ENCODE peak calls at places on chromosome 16, in five cellular contexts. Y, I, B, F and U are unnamed samples.
A peak's percentile ranks its signal among the peaks of the same experiment; 100 is the strongest.

GRCh38 chr16:25013751-25014499 is 1.2 kb downstream of the ARHGAP17 start:
- DNase-seq in Y (no peak), I (no peak), B (no peak), F (no peak), U (no peak)

GRCh38 chr16:85449885-85450245 is 163.3 kb upstream of the GSE1 start:
- DNase-seq in Y (no peak), I (no peak), B (no peak), F (no peak), U (no peak)

GRCh38 chr16:65770752-65771151 is 595.7 kb upstream of the CDH5 start:
- DNase-seq in Y (no peak), I (no peak), B (no peak), F (no peak), U (no peak)

GRCh38 chr16:64459402-64459801 is 662.5 kb downstream of the CDH11 start:
- DNase-seq in Y (no peak), I (no peak), B (no peak), F (no peak), U (no peak)

GRCh38 chr16:25064967-25065366 is 46.6 kb upstream of the LCMT1 start:
- DNase-seq in Y (no peak), I (no peak), B (no peak), F (no peak), U (no peak)

GRCh38 chr16:21302454-21302853 is 24.4 kb upstream of the CRYM start:
- DNase-seq in Y (no peak), I (no peak), B (no peak), F (no peak), U (no peak)

GRCh38 chr16:80366023-80366422 is 174.8 kb upstream of the DYNLRB2 start:
- DNase-seq in Y (no peak), I (no peak), B (no peak), F (no peak), U (no peak)

GRCh38 chr16:162271-162991 is 3.3 kb upstream of the HBM start:
- DNase-seq in Y (no peak), I (no peak), B (no peak), F (no peak), U (no peak)

GRCh38 chr16:46743232-46743719 is 4.9 kb downstream of the MYLK3 start:
- DNase-seq in Y (no peak), I (no peak), B (peak; percentile 76), F (no peak), U (no peak)

GRCh38 chr16:69057400-69058378 is 47.8 kb upstream of the HAS3 start:
- DNase-seq in Y (peak; percentile 92), I (no peak), B (no peak), F (no peak), U (peak; percentile 59)

GRCh38 chr16:69494993-69495392 is 70.6 kb downstream of the CYB5B start:
- DNase-seq in Y (no peak), I (no peak), B (peak; percentile 65), F (peak; percentile 31), U (no peak)

GRCh38 chr16:80233097-80233835 is 307.5 kb upstream of the DYNLRB2 start:
- DNase-seq in Y (no peak), I (no peak), B (no peak), F (no peak), U (no peak)

GRCh38 chr16:81448154-81449131 is 3.8 kb downstream of the CMIP start:
- DNase-seq in Y (no peak), I (no peak), B (no peak), F (peak; percentile 90), U (no peak)

GRCh38 chr16:66156538-66156937 is 210.0 kb upstream of the CDH5 start:
- DNase-seq in Y (no peak), I (no peak), B (no peak), F (no peak), U (no peak)

GRCh38 chr16:79874391-79874790 is 273.9 kb upstream of the MAF start:
- DNase-seq in Y (no peak), I (no peak), B (no peak), F (peak; percentile 12), U (no peak)

GRCh38 chr16:35746963-35747657 is 2287.7 kb downstream of the TP53TG3F start:
- DNase-seq in Y (no peak), I (no peak), B (no peak), F (no peak), U (no peak)

GRCh38 chr16:87833548-87833947 is 35.8 kb downstream of the SLC7A5 start:
- DNase-seq in Y (no peak), I (no peak), B (no peak), F (no peak), U (no peak)

GRCh38 chr16:61862221-61862620 is 174.0 kb downstream of the CDH8 start:
- DNase-seq in Y (no peak), I (no peak), B (no peak), F (no peak), U (no peak)

GRCh38 chr16:24526701-24527470 is 12.5 kb upstream of the RBBP6 start:
- DNase-seq in Y (no peak), I (no peak), B (no peak), F (no peak), U (no peak)

GRCh38 chr16:56354016-56354415 is 71.3 kb downstream of the AMFR start:
- DNase-seq in Y (no peak), I (peak; percentile 7), B (no peak), F (peak; percentile 4), U (no peak)

GRCh38 chr16:85396879-85397871 is 215.9 kb upstream of the GSE1 start:
- DNase-seq in Y (no peak), I (peak; percentile 15), B (peak; percentile 81), F (no peak), U (peak; percentile 50)

GRCh38 chr16:87806608-87807546 is 41.1 kb upstream of the KLHDC4 start:
- DNase-seq in Y (peak; percentile 78), I (peak; percentile 52), B (peak; percentile 48), F (peak; percentile 62), U (peak; percentile 73)

DNA sequence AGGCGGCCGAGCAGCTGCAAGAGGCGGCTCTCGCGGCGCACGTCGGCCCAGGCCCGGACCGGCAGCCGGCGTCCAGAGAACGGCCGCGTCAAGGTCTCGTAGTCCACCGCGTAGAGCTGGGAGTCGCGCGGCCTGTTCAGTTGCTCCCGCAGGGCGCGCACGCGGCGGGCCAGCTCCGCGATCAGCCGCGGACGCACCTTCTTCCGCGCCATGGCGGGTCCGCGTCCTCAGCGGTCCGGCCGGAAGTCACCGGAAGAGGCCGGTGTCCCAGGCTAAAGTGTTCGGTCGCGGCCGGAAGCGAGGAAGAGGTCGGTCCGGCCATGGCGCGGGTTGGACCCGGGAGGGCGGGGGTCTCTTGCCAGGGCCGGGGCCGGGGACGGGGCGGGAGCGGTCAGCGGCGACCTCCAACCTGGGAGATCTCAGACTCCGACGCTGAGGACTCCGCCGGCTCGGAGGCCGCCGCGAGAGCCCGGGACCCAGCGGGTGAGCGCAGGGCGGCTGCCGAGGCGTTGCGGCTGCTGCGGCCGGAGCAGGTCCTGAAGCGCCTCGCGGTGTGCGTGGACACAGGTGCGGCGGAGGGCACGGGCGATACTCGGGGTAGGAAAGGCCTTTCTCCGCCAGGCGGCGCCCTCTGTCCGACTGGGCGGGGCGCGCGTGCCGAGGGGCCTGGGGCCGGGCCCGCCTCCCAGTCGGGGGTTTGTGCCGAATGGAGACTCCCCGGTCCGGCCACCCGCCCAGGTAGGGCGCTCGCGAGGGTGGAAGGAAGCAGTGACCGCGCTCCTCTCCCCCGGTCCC is at the start of gene MRPS34:
- DNase-seq in Y (peak; percentile 70), I (peak; percentile 88), B (peak; percentile 76), F (peak; percentile 87), U (peak; percentile 84)
- TF ChIP-seq POLR2A in Y (peak; percentile 88), I (no peak), B (peak; percentile 90), F (peak; percentile 69), U (peak; percentile 80)

DNA sequence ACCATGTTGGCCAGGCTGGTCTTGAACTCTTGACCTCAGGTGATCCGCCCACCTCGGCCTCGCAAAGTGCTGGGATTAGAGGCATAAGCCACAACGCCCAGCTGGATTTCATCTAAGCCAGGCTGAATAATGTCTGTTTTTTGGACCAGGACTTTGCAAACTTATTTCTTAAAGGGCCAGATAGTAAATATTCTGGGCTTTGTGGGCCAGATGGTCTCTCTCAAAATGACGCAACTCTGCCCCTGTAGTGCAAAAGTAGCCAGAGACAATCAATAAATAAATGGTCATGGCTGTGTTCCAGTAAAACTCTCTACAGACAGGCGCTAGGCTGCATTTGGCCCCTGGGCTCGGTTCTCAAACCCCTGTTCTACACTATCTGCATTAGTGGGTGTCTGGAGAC is 122.0 kb upstream of the CDH13 start:
- DNase-seq in Y (no peak), I (no peak), B (no peak), F (no peak), U (no peak)
- TF ChIP-seq POLR2A in Y (no peak), I (no peak), B (no peak), F (no peak), U (no peak)

DNA sequence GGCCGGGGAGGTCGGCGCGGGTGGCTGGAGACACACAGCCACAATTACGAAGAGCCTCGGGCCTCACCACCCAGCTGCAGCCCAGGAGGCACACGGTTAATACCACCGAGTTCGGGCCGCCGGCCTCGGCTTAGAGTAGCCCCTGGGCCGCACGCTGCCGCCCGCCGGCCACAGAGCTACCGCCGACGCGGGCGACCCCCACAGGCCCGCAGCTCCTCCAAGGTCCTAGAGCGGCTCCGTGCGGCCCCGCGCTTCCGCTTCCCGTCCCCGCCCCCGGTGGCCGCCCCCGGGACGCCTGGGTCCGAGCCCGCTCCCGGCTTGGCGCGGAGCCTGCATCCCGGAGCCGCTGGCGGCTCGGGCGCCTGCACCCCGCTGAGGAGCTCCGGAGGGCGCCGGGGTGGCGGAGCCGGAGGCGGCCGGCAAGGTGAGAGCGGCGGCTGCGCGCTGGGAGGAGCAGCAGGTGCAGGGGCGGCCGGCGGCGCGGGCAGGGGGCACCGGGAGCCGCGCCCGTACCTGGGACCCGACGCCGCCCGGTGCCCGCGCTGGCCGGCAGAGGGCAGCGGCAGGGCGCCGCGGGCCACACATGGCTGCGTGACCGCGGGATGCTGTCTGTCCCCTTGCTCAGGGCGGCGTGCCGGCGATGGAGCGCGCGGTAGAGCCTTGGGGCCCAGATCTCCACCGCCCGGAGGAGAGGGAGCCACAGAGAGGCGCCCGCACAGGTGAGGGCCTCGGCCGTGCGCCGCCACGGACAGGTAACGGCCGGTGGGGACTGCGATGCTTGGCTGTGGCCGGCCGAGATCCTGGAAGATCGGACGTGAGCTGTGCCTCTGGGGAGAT is at the start of gene ZNF48:
- DNase-seq in Y (peak; percentile 59), I (peak; percentile 91), B (peak; percentile 92), F (peak; percentile 89), U (peak; percentile 65)
- TF ChIP-seq POLR2A in Y (peak; percentile 52), I (no peak), B (peak; percentile 68), F (peak; percentile 12), U (peak; percentile 35)

GRCh38 chr16:77723108-77723514 is 797 bp downstream of the NUDT7 start:
- DNase-seq in Y (no peak), I (peak; percentile 23), B (no peak), F (peak; percentile 21), U (no peak)
- TF ChIP-seq POLR2A in Y (no peak), I (no peak), B (no peak), F (no peak), U (no peak)

GRCh38 chr16:75012380-75013081 is 13.7 kb downstream of the ZNRF1 start:
- DNase-seq in Y (no peak), I (no peak), B (no peak), F (no peak), U (no peak)
- TF ChIP-seq POLR2A in Y (no peak), I (no peak), B (no peak), F (no peak), U (no peak)